ENCODE peak calls at places on chromosomes 16 and 17, in ten cellular contexts. V, W, T, I, C, Y, K, E, F and M are unnamed samples.

GRCh38 chr17:6244253-6244652 is 174.1 kb downstream of the WSCD1 start:
- DNase-seq in K (no peak), Y (no peak), F (no peak), T (no peak), C (no peak), V (no peak), E (no peak), I (no peak), W (no peak), M (no peak)

GRCh38 chr16:86517652-86518258 is 7.4 kb downstream of the FOXF1 start:
- DNase-seq in W (peak), E (peak), K (peak), Y (no peak), C (peak), F (peak), I (peak), V (peak), T (peak), M (peak)

GRCh38 chr16:51763072-51763658 is 612.1 kb upstream of the SALL1 start:
- DNase-seq in F (peak), W (no peak), I (no peak), C (no peak), Y (no peak), T (no peak), E (no peak), K (no peak), V (no peak), M (no peak)

GRCh38 chr16:58125781-58126335 is 3.3 kb downstream of the CFAP20 start:
- DNase-seq in W (peak), Y (no peak), E (no peak), I (no peak), V (no peak), C (no peak), F (no peak), K (no peak), T (no peak), M (no peak)

GRCh38 chr17:76048711-76049110 is 21.6 kb upstream of the EVPL start:
- DNase-seq in I (no peak), T (no peak), E (no peak), C (peak), V (no peak), K (no peak), F (no peak), W (no peak), Y (no peak), M (no peak)

GRCh38 chr16:57257455-57258070 is 12.5 kb downstream of the ARL2BP start:
- DNase-seq in C (no peak), W (no peak), E (no peak), F (no peak), I (no peak), T (no peak), Y (no peak), V (no peak), K (peak), M (no peak)

GRCh38 chr17:42414782-42415409 is 8.2 kb downstream of the CAVIN1 start:
- DNase-seq in W (no peak), C (no peak), E (no peak), Y (no peak), I (no peak), V (no peak), F (no peak), T (no peak), K (no peak), M (no peak)

GRCh38 chr16:85606920-85607319 is 6.2 kb upstream of the GSE1 start:
- DNase-seq in F (no peak), K (no peak), I (no peak), W (no peak), Y (no peak), E (no peak), C (no peak), T (no peak), V (no peak), M (no peak)

GRCh38 chr17:80982426-80982974 is 9.1 kb upstream of the CHMP6 start:
- DNase-seq in I (no peak), Y (no peak), K (no peak), V (no peak), C (no peak), E (no peak), T (no peak), F (no peak), W (no peak), M (no peak)

GRCh38 chr16:56294599-56294998 is 103.3 kb downstream of the GNAO1 start:
- DNase-seq in T (no peak), W (peak), I (no peak), C (no peak), K (no peak), V (no peak), F (no peak), Y (no peak), E (no peak), M (no peak)

GRCh38 chr16:87918866-87919680 is 17.3 kb downstream of the CA5A start:
- DNase-seq in Y (no peak), V (no peak), I (no peak), C (no peak), T (no peak), E (peak), F (no peak), W (no peak), K (no peak), M (peak)

GRCh38 chr17:2067559-2067958 is 12.7 kb downstream of the HIC1 start:
- DNase-seq in K (no peak), T (no peak), V (no peak), Y (no peak), I (no peak), W (no peak), F (no peak), C (no peak), E (no peak), M (no peak)

GRCh38 chr17:4600563-4600962 is 16.2 kb downstream of the SMTNL2 start:
- DNase-seq in I (no peak), C (no peak), V (no peak), K (no peak), T (no peak), Y (no peak), F (peak), W (no peak), E (peak), M (peak)

GRCh38 chr17:51951737-51952136 is 206.8 kb downstream of the CA10 start:
- DNase-seq in V (no peak), K (no peak), W (no peak), E (no peak), F (no peak), T (no peak), Y (no peak), I (no peak), C (no peak), M (no peak)

GRCh38 chr17:73551756-73552155 is 92.5 kb downstream of the SDK2 start:
- DNase-seq in I (peak), Y (no peak), K (no peak), E (no peak), W (no peak), T (no peak), V (no peak), F (no peak), C (no peak), M (no peak)

GRCh38 chr17:68346448-68346847 is 55.2 kb downstream of the ARSG start:
- DNase-seq in C (no peak), I (no peak), E (no peak), W (no peak), T (peak), V (no peak), Y (peak), K (peak), F (peak), M (peak)

GRCh38 chr16:27579086-27579980 is 29.4 kb downstream of the KATNIP start:
- DNase-seq in I (no peak), E (no peak), F (no peak), C (no peak), Y (no peak), K (no peak), T (no peak), V (no peak), W (no peak), M (no peak)

GRCh38 chr17:70278846-70279465 is 109.6 kb downstream of the KCNJ2 start:
- DNase-seq in T (no peak), V (no peak), I (no peak), K (no peak), C (no peak), W (no peak), Y (no peak), E (no peak), F (peak), M (no peak)
- H3K27ac ChIP-seq in T (peak), V (no peak), I (no peak), K (no peak), C (no peak), W (no peak), Y (no peak), E (no peak), F (no peak), M (no peak)

GRCh38 chr16:4315185-4316102 is at the start of gene GLIS2:
- DNase-seq in Y (peak), F (peak), W (no peak), T (peak), I (peak), V (peak), K (peak), C (peak), E (peak), M (peak)
- H3K27ac ChIP-seq in Y (no peak), F (no peak), W (peak), T (peak), I (peak), V (peak), K (peak), C (peak), E (peak), M (peak)

DNA sequence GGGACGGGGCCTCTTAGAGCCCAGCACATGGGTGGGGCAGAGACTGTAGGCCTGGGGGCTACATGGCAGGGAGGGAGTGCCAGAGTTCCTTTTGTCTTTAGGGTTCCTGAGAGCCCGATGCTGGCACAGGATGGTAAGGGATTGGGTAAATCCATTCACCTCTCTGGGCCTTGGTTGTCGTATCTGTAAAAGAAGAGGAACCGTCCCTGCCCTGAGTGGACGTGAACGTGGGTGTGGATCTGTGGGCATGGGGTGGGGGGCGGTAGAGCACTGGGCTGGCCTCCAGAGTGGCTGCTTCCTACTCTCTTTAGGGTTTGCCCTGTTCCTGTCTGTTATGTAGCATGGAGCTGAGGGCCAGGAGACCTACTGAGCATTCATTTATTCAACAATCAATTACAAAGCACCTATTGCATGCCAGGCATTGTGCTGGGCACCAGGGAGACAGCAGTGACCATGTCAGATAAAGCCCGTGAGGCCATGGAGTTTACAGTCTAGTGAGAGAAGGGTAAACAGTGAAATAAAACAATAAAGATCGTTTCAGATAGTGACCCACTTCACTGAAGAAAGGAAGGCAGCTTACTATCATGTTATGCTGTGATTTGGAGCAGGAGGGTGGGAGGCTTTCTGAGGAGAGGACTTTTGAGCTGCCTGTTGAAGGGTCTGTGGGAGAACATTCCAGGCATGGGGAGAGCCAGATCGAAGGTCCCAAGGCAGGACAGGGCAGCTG is 13.1 kb upstream of the TCAP start:
- DNase-seq in K (no peak), T (no peak), E (no peak), I (no peak), C (no peak), V (no peak), Y (no peak), F (no peak), W (no peak), M (no peak)
- H3K27ac ChIP-seq in K (peak), T (peak), E (peak), I (no peak), C (no peak), V (no peak), Y (no peak), F (peak), W (peak), M (peak)

GRCh38 chr16:14121872-14122271 is 50.8 kb downstream of the MRTFB start:
- DNase-seq in T (no peak), W (peak), F (no peak), E (no peak), K (no peak), Y (no peak), V (no peak), I (no peak), C (no peak), M (no peak)

GRCh38 chr16:14120335-14120734 is 49.2 kb downstream of the MRTFB start:
- DNase-seq in V (no peak), C (no peak), F (no peak), W (no peak), I (no peak), K (no peak), T (no peak), E (no peak), Y (no peak), M (no peak)

GRCh38 chr16:14121135-14121534 is 50.0 kb downstream of the MRTFB start:
- DNase-seq in Y (no peak), E (no peak), I (no peak), K (no peak), C (no peak), W (no peak), F (no peak), V (no peak), T (no peak), M (no peak)

GRCh38 chr16:14117051-14117450 is 45.9 kb downstream of the MRTFB start:
- DNase-seq in F (no peak), V (peak), C (no peak), Y (no peak), T (no peak), I (no peak), W (no peak), E (no peak), K (no peak), M (no peak)

DNA sequence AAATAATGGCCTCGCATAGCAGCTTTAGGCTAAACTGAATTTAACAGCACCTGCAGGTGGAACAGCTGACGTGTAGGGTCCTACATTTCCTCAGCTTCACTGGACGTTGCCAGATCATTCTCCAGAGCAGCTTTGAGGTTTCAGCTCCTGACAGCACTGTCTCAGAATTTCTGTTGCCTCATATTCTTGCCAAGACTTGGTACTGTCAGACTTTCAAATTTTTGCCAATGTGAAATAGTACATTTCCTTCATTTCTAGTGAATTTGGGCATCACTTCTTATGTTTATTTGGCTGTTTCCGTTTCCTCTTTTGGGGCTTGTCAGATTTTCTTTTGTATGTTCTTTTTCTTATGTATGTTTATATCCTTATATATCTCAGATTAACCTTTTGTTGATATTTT is 48.7 kb downstream of the MRTFB start:
- DNase-seq in K (no peak), F (no peak), Y (no peak), E (no peak), W (no peak), I (no peak), C (no peak), V (no peak), T (no peak), M (no peak)
- H3K27ac ChIP-seq in K (no peak), F (no peak), Y (no peak), E (no peak), W (no peak), I (no peak), C (no peak), V (no peak), T (no peak), M (no peak)